ENCODE peak calls at places on chromosomes 4 and X, in eight cellular contexts. One of them, this sample, is unnamed.
A peak's percentile ranks its signal among the peaks of the same experiment; 100 is the strongest.

GRCh38 chrX:54030329-54030728 is 13.9 kb downstream of the PHF8 start:
- DNase-seq in Jurkat, Clone E6-1: no peak
- DNase-seq in ovary: no peak
- DNase-seq in tibial nerve: no peak
- DNase-seq in aorta: no peak
- DNase-seq in AG04450: no peak
- DNase-seq in brain microvascular endothelial cell: no peak
- DNase-seq in AG09309: no peak
- DNase-seq in this sample: no peak

GRCh38 chr4:64503945-64504675 is 94.9 kb upstream of the TECRL start:
- DNase-seq in Jurkat, Clone E6-1: no peak
- DNase-seq in ovary: no peak
- DNase-seq in tibial nerve: no peak
- DNase-seq in aorta: no peak
- DNase-seq in AG04450: no peak
- DNase-seq in brain microvascular endothelial cell: no peak
- DNase-seq in AG09309: no peak
- DNase-seq in this sample: no peak

GRCh38 chr4:89469930-89470375 is 162.4 kb upstream of the GPRIN3 start:
- DNase-seq in Jurkat, Clone E6-1: no peak
- DNase-seq in ovary: no peak
- DNase-seq in tibial nerve: no peak
- DNase-seq in aorta: no peak
- DNase-seq in AG04450: peak; percentile 77
- DNase-seq in brain microvascular endothelial cell: peak; percentile 89
- DNase-seq in AG09309: peak; percentile 78
- DNase-seq in this sample: no peak

GRCh38 chr4:83115000-83115399 is 471 bp upstream of the PLAC8 start:
- DNase-seq in Jurkat, Clone E6-1: no peak
- DNase-seq in ovary: no peak
- DNase-seq in tibial nerve: no peak
- DNase-seq in aorta: no peak
- DNase-seq in AG04450: peak; percentile 4
- DNase-seq in brain microvascular endothelial cell: peak; percentile 16
- DNase-seq in AG09309: no peak
- DNase-seq in this sample: no peak

GRCh38 chrX:131216828-131217227 is 72.3 kb downstream of the IGSF1 start:
- DNase-seq in Jurkat, Clone E6-1: no peak
- DNase-seq in ovary: no peak
- DNase-seq in tibial nerve: no peak
- DNase-seq in aorta: no peak
- DNase-seq in AG04450: no peak
- DNase-seq in brain microvascular endothelial cell: no peak
- DNase-seq in AG09309: no peak
- DNase-seq in this sample: no peak

GRCh38 chrX:9520211-9520590 is 55.3 kb downstream of the TBL1X start:
- DNase-seq in Jurkat, Clone E6-1: no peak
- DNase-seq in ovary: no peak
- DNase-seq in tibial nerve: no peak
- DNase-seq in aorta: no peak
- DNase-seq in AG04450: no peak
- DNase-seq in brain microvascular endothelial cell: no peak
- DNase-seq in AG09309: no peak
- DNase-seq in this sample: no peak

GRCh38 chr4:6682862-6683590 is 10.7 kb upstream of the S100P start:
- DNase-seq in Jurkat, Clone E6-1: peak; percentile 53
- DNase-seq in ovary: no peak
- DNase-seq in tibial nerve: no peak
- DNase-seq in aorta: no peak
- DNase-seq in AG04450: no peak
- DNase-seq in brain microvascular endothelial cell: no peak
- DNase-seq in AG09309: no peak
- DNase-seq in this sample: no peak

GRCh38 chr4:57157611-57158137 is 47.5 kb upstream of the IGFBP7 start:
- DNase-seq in Jurkat, Clone E6-1: no peak
- DNase-seq in ovary: no peak
- DNase-seq in tibial nerve: no peak
- DNase-seq in aorta: no peak
- DNase-seq in AG04450: no peak
- DNase-seq in brain microvascular endothelial cell: no peak
- DNase-seq in AG09309: no peak
- DNase-seq in this sample: no peak

GRCh38 chr4:107838763-107839162 is 14.0 kb downstream of the SGMS2 start:
- DNase-seq in Jurkat, Clone E6-1: no peak
- DNase-seq in ovary: no peak
- DNase-seq in tibial nerve: no peak
- DNase-seq in aorta: no peak
- DNase-seq in AG04450: no peak
- DNase-seq in brain microvascular endothelial cell: no peak
- DNase-seq in AG09309: no peak
- DNase-seq in this sample: no peak

GRCh38 chr4:55906999-55907398 is 41.7 kb upstream of the CEP135 start:
- DNase-seq in Jurkat, Clone E6-1: no peak
- DNase-seq in ovary: no peak
- DNase-seq in tibial nerve: no peak
- DNase-seq in aorta: no peak
- DNase-seq in AG04450: no peak
- DNase-seq in brain microvascular endothelial cell: no peak
- DNase-seq in AG09309: no peak
- DNase-seq in this sample: no peak

GRCh38 chrX:132090370-132091152 is 37.3 kb downstream of the FRMD7 start:
- DNase-seq in Jurkat, Clone E6-1: no peak
- DNase-seq in ovary: no peak
- DNase-seq in tibial nerve: no peak
- DNase-seq in aorta: no peak
- DNase-seq in AG04450: no peak
- DNase-seq in brain microvascular endothelial cell: no peak
- DNase-seq in AG09309: no peak
- DNase-seq in this sample: no peak

GRCh38 chrX:1582686-1583437 is 8.5 kb upstream of the AKAP17A start:
- DNase-seq in Jurkat, Clone E6-1: no peak
- DNase-seq in ovary: no peak
- DNase-seq in tibial nerve: no peak
- DNase-seq in aorta: no peak
- DNase-seq in AG04450: no peak
- DNase-seq in brain microvascular endothelial cell: peak; percentile 67
- DNase-seq in AG09309: no peak
- DNase-seq in this sample: no peak

GRCh38 chr4:472881-473574 is 25.9 kb downstream of the ZNF721 start:
- DNase-seq in Jurkat, Clone E6-1: no peak
- DNase-seq in ovary: no peak
- DNase-seq in tibial nerve: no peak
- DNase-seq in aorta: no peak
- DNase-seq in AG04450: no peak
- DNase-seq in brain microvascular endothelial cell: peak; percentile 11
- DNase-seq in AG09309: no peak
- DNase-seq in this sample: no peak

GRCh38 chr4:74546020-74546419 is 101.1 kb downstream of the AREG start:
- DNase-seq in Jurkat, Clone E6-1: no peak
- DNase-seq in ovary: no peak
- DNase-seq in tibial nerve: no peak
- DNase-seq in aorta: no peak
- DNase-seq in AG04450: no peak
- DNase-seq in brain microvascular endothelial cell: no peak
- DNase-seq in AG09309: no peak
- DNase-seq in this sample: no peak

GRCh38 chrX:153780678-153781427 is at the start of gene SRPK3:
- DNase-seq in Jurkat, Clone E6-1: no peak
- DNase-seq in ovary: peak; percentile 68
- DNase-seq in tibial nerve: no peak
- DNase-seq in aorta: no peak
- DNase-seq in AG04450: no peak
- DNase-seq in brain microvascular endothelial cell: no peak
- DNase-seq in AG09309: no peak
- DNase-seq in this sample: no peak
- H3K4me3 ChIP-seq in Jurkat, Clone E6-1: no peak within 1 kb of the TSS
- H3K4me3 ChIP-seq in ovary: peak within 1 kb of the TSS; percentile 21
- H3K4me3 ChIP-seq in tibial nerve: no peak within 1 kb of the TSS
- H3K4me3 ChIP-seq in aorta: no peak within 1 kb of the TSS
- H3K4me3 ChIP-seq in AG04450: no peak within 1 kb of the TSS
- H3K4me3 ChIP-seq in brain microvascular endothelial cell: no peak within 1 kb of the TSS
- H3K4me3 ChIP-seq in AG09309: no peak within 1 kb of the TSS
- H3K4me3 ChIP-seq in this sample: no peak within 1 kb of the TSS

DNA sequence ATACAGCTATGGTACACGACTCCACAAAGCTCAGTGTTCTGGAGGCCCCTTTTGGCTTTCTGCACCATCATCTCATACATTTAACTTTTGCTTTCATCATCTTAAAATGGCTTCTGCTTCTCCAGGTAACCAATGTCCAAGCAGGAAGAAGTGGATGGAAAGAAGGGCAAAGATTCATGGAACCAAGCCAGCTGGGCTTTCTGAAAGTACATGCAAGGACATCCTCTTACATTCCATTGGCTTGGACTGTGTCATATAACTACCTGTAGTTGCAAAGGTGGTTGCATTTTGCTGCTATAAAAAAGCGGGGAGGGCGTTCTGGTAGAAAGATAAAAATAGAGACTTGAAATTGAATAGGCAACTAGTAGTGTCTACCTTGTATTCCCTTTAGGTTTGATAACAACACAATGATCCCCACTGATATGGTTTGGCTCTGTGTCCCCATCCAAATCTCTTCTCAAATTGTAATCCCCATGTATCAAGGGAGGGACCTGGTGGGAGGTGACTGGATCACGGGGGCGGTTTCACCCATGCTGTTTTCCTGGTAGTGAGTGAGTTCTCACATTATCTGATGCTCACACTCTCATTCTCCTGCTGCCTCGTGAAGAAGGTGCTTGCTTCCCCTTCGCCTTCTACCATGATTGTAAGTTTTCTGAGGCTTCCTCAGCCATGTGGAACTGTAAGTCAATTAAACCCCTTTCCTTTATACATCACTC is 6.7 kb upstream of the FHIP1A start:
- DNase-seq in Jurkat, Clone E6-1: no peak
- DNase-seq in ovary: no peak
- DNase-seq in tibial nerve: no peak
- DNase-seq in aorta: no peak
- DNase-seq in AG04450: no peak
- DNase-seq in brain microvascular endothelial cell: no peak
- DNase-seq in AG09309: no peak
- DNase-seq in this sample: no peak
- H3K4me3 ChIP-seq in Jurkat, Clone E6-1: no peak overlapping the region
- H3K4me3 ChIP-seq in ovary: no peak overlapping the region
- H3K4me3 ChIP-seq in tibial nerve: no peak overlapping the region
- H3K4me3 ChIP-seq in aorta: no peak overlapping the region
- H3K4me3 ChIP-seq in AG04450: no peak overlapping the region
- H3K4me3 ChIP-seq in brain microvascular endothelial cell: no peak overlapping the region
- H3K4me3 ChIP-seq in AG09309: no peak overlapping the region
- H3K4me3 ChIP-seq in this sample: no peak overlapping the region

GRCh38 chr4:150679018-150679766 is 97.2 kb downstream of the MAB21L2 start:
- DNase-seq in Jurkat, Clone E6-1: no peak
- DNase-seq in ovary: no peak
- DNase-seq in tibial nerve: no peak
- DNase-seq in aorta: no peak
- DNase-seq in AG04450: no peak
- DNase-seq in brain microvascular endothelial cell: no peak
- DNase-seq in AG09309: no peak
- DNase-seq in this sample: no peak
- H3K4me3 ChIP-seq in Jurkat, Clone E6-1: no peak overlapping the region
- H3K4me3 ChIP-seq in ovary: no peak overlapping the region
- H3K4me3 ChIP-seq in tibial nerve: no peak overlapping the region
- H3K4me3 ChIP-seq in aorta: no peak overlapping the region
- H3K4me3 ChIP-seq in AG04450: peak overlapping the region; percentile 26
- H3K4me3 ChIP-seq in brain microvascular endothelial cell: peak overlapping the region; percentile 10
- H3K4me3 ChIP-seq in AG09309: no peak overlapping the region
- H3K4me3 ChIP-seq in this sample: no peak overlapping the region

GRCh38 chr4:99091174-99091573 is 2.6 kb upstream of the ADH5 start:
- DNase-seq in Jurkat, Clone E6-1: no peak
- DNase-seq in ovary: no peak
- DNase-seq in tibial nerve: no peak
- DNase-seq in aorta: no peak
- DNase-seq in AG04450: no peak
- DNase-seq in brain microvascular endothelial cell: no peak
- DNase-seq in AG09309: no peak
- DNase-seq in this sample: no peak

GRCh38 chr4:99087887-99088484 is 602 bp downstream of the ADH5 start:
- DNase-seq in Jurkat, Clone E6-1: peak; percentile 21
- DNase-seq in ovary: peak; percentile 73
- DNase-seq in tibial nerve: peak; percentile 63
- DNase-seq in aorta: no peak
- DNase-seq in AG04450: peak; percentile 43
- DNase-seq in brain microvascular endothelial cell: peak; percentile 47
- DNase-seq in AG09309: peak; percentile 71
- DNase-seq in this sample: no peak

GRCh38 chr4:99090511-99090910 is 1.9 kb upstream of the ADH5 start:
- DNase-seq in Jurkat, Clone E6-1: no peak
- DNase-seq in ovary: no peak
- DNase-seq in tibial nerve: no peak
- DNase-seq in aorta: no peak
- DNase-seq in AG04450: no peak
- DNase-seq in brain microvascular endothelial cell: no peak
- DNase-seq in AG09309: no peak
- DNase-seq in this sample: no peak

GRCh38 chr4:99084595-99084994 is 4.0 kb downstream of the ADH5 start:
- DNase-seq in Jurkat, Clone E6-1: no peak
- DNase-seq in ovary: no peak
- DNase-seq in tibial nerve: no peak
- DNase-seq in aorta: no peak
- DNase-seq in AG04450: no peak
- DNase-seq in brain microvascular endothelial cell: no peak
- DNase-seq in AG09309: no peak
- DNase-seq in this sample: no peak

DNA sequence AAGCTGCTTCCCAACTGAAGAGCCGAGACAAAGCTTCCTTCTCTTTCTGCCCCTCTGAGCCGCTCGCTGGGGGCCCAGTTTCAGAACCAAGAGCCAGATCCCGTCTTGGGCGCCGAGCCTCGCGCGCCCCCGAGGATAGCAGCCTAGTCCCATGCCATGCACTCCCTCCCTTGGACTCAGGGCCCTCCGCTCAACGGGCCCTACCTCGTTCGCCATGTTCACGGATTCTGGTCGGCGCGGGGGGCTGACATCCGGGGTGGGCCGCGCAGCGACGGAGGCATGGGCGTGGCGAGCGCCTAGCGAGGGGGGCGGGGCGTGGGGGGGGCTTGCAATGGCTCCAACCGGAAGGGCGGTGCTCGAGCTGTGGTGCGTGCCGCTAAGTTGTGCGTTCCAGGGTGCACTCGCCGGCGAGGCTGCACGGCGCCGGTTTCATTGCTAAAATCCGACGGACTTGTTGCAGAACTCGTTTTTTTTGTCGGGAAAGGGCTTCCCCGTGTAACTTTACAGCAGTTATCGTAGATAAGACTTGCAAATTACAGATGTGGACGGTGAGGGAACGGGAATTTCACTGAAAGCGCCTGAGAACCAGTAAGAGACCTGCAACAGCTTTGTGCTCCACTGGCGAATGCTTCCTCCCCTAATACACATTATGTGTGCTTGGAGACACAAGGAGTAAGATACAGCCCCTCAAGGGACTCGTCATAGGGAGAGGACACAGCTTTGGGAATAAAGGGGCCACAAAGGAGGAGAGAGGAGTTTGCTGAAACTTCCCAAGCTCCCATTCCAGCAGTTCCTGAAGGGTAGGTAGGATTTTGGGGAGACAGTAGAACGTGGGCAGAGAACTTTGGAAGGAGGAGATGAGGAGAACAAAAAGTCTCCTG is at the start of gene ADH5:
- DNase-seq in Jurkat, Clone E6-1: peak; percentile 83
- DNase-seq in ovary: peak; percentile 90
- DNase-seq in tibial nerve: peak; percentile 86
- DNase-seq in aorta: peak; percentile 97
- DNase-seq in AG04450: peak; percentile 55
- DNase-seq in brain microvascular endothelial cell: peak; percentile 74
- DNase-seq in AG09309: peak; percentile 33
- DNase-seq in this sample: peak; percentile 96
- H3K4me3 ChIP-seq in Jurkat, Clone E6-1: peak within 1 kb of the TSS; percentile 89
- H3K4me3 ChIP-seq in ovary: peak within 1 kb of the TSS; percentile 56
- H3K4me3 ChIP-seq in tibial nerve: peak within 1 kb of the TSS; percentile 87
- H3K4me3 ChIP-seq in aorta: peak within 1 kb of the TSS; percentile 97
- H3K4me3 ChIP-seq in AG04450: peak within 1 kb of the TSS; percentile 90
- H3K4me3 ChIP-seq in brain microvascular endothelial cell: peak within 1 kb of the TSS; percentile 87
- H3K4me3 ChIP-seq in AG09309: peak within 1 kb of the TSS; percentile 67
- H3K4me3 ChIP-seq in this sample: peak within 1 kb of the TSS; percentile 70